ENCODE peak calls at places on chromosome 20, in seven cellular contexts. One of them, this sample, is unnamed.

GRCh38 chr20:38426006-38426405 is 9.1 kb downstream of the SNHG17 start:
- DNase-seq in H9: no peak
- DNase-seq in neuronal stem cell: no peak
- DNase-seq in mesenchymal stem cell: peak
- DNase-seq in trophoblast cell: no peak
- DNase-seq in mesendoderm: no peak
- DNase-seq in H1: no peak
- DNase-seq in this sample: peak

GRCh38 chr20:34516038-34516873 is at the start of gene DYNLRB1:
- DNase-seq in mesendoderm: peak
- DNase-seq in mesenchymal stem cell: peak
- DNase-seq in trophoblast cell: peak
- DNase-seq in neuronal stem cell: peak
- DNase-seq in H9: peak
- DNase-seq in H1: peak
- DNase-seq in this sample: peak

GRCh38 chr20:11120451-11120850 is 446.7 kb upstream of the JAG1 start:
- DNase-seq in mesendoderm: no peak
- DNase-seq in mesenchymal stem cell: no peak
- DNase-seq in H1: no peak
- DNase-seq in neuronal stem cell: no peak
- DNase-seq in H9: no peak
- DNase-seq in trophoblast cell: no peak
- DNase-seq in this sample: no peak

GRCh38 chr20:50689864-50690263 is 1.5 kb downstream of the RIPOR3 start:
- DNase-seq in trophoblast cell: no peak
- DNase-seq in mesendoderm: no peak
- DNase-seq in H1: no peak
- DNase-seq in neuronal stem cell: no peak
- DNase-seq in mesenchymal stem cell: no peak
- DNase-seq in H9: no peak
- DNase-seq in this sample: no peak

GRCh38 chr20:14219801-14220461 is 117.5 kb downstream of the FLRT3 start:
- DNase-seq in mesenchymal stem cell: no peak
- DNase-seq in H1: no peak
- DNase-seq in mesendoderm: peak
- DNase-seq in trophoblast cell: no peak
- DNase-seq in H9: peak
- DNase-seq in neuronal stem cell: no peak
- DNase-seq in this sample: no peak

GRCh38 chr20:14064921-14065320 is 69.6 kb downstream of the MACROD2 start:
- DNase-seq in mesendoderm: no peak
- DNase-seq in trophoblast cell: no peak
- DNase-seq in neuronal stem cell: no peak
- DNase-seq in H1: no peak
- DNase-seq in mesenchymal stem cell: no peak
- DNase-seq in H9: no peak
- DNase-seq in this sample: no peak

GRCh38 chr20:37102571-37102970 is 6.8 kb upstream of the RBL1 start:
- DNase-seq in H1: no peak
- DNase-seq in neuronal stem cell: no peak
- DNase-seq in mesenchymal stem cell: no peak
- DNase-seq in trophoblast cell: no peak
- DNase-seq in H9: no peak
- DNase-seq in mesendoderm: no peak
- DNase-seq in this sample: no peak

GRCh38 chr20:43925215-43925614 is 10.6 kb downstream of the TOX2 start:
- DNase-seq in mesendoderm: no peak
- DNase-seq in H1: no peak
- DNase-seq in mesenchymal stem cell: no peak
- DNase-seq in trophoblast cell: no peak
- DNase-seq in H9: no peak
- DNase-seq in neuronal stem cell: no peak
- DNase-seq in this sample: no peak

GRCh38 chr20:35845561-35845960 is 73.7 kb downstream of the PHF20 start:
- DNase-seq in neuronal stem cell: no peak
- DNase-seq in mesendoderm: no peak
- DNase-seq in trophoblast cell: peak
- DNase-seq in H9: no peak
- DNase-seq in H1: no peak
- DNase-seq in mesenchymal stem cell: no peak
- DNase-seq in this sample: peak

GRCh38 chr20:49501917-49502316 is 19.4 kb upstream of the KCNB1 start:
- DNase-seq in mesendoderm: peak
- DNase-seq in mesenchymal stem cell: peak
- DNase-seq in H1: no peak
- DNase-seq in neuronal stem cell: no peak
- DNase-seq in H9: no peak
- DNase-seq in trophoblast cell: peak
- DNase-seq in this sample: peak

GRCh38 chr20:49597825-49598395 is 30.0 kb upstream of the PTGIS start:
- DNase-seq in H1: no peak
- DNase-seq in mesenchymal stem cell: no peak
- DNase-seq in trophoblast cell: peak
- DNase-seq in mesendoderm: no peak
- DNase-seq in neuronal stem cell: no peak
- DNase-seq in H9: no peak
- DNase-seq in this sample: no peak

GRCh38 chr20:19750207-19750606 is 7.9 kb upstream of the RIN2 start:
- DNase-seq in mesenchymal stem cell: no peak
- DNase-seq in neuronal stem cell: no peak
- DNase-seq in H1: no peak
- DNase-seq in H9: no peak
- DNase-seq in mesendoderm: no peak
- DNase-seq in trophoblast cell: no peak
- DNase-seq in this sample: no peak

GRCh38 chr20:22663528-22664025 is 79.2 kb upstream of the FOXA2 start:
- DNase-seq in H1: peak
- DNase-seq in H9: peak
- DNase-seq in mesenchymal stem cell: no peak
- DNase-seq in trophoblast cell: no peak
- DNase-seq in mesendoderm: peak
- DNase-seq in neuronal stem cell: no peak
- DNase-seq in this sample: no peak

GRCh38 chr20:2700913-2701620 is 8.5 kb downstream of the EBF4 start:
- DNase-seq in trophoblast cell: no peak
- DNase-seq in mesendoderm: no peak
- DNase-seq in mesenchymal stem cell: no peak
- DNase-seq in H9: no peak
- DNase-seq in neuronal stem cell: no peak
- DNase-seq in H1: peak
- DNase-seq in this sample: no peak

GRCh38 chr20:51594999-51595532 is 52.5 kb upstream of the NFATC2 start:
- DNase-seq in mesendoderm: peak
- DNase-seq in H9: peak
- DNase-seq in mesenchymal stem cell: peak
- DNase-seq in neuronal stem cell: peak
- DNase-seq in H1: peak
- DNase-seq in trophoblast cell: peak
- DNase-seq in this sample: peak

GRCh38 chr20:57596998-57597939 is 23.0 kb downstream of the ZBP1 start:
- DNase-seq in mesendoderm: peak
- DNase-seq in H9: peak
- DNase-seq in neuronal stem cell: peak
- DNase-seq in mesenchymal stem cell: peak
- DNase-seq in H1: peak
- DNase-seq in trophoblast cell: peak
- DNase-seq in this sample: peak

GRCh38 chr20:10924628-10925266 is 250.9 kb upstream of the JAG1 start:
- DNase-seq in H1: no peak
- DNase-seq in trophoblast cell: peak
- DNase-seq in H9: no peak
- DNase-seq in neuronal stem cell: no peak
- DNase-seq in mesendoderm: no peak
- DNase-seq in mesenchymal stem cell: peak
- DNase-seq in this sample: peak

GRCh38 chr20:19524691-19525090 is 233.4 kb upstream of the RIN2 start:
- DNase-seq in H1: no peak
- DNase-seq in mesendoderm: no peak
- DNase-seq in trophoblast cell: no peak
- DNase-seq in mesenchymal stem cell: no peak
- DNase-seq in H9: no peak
- DNase-seq in neuronal stem cell: no peak
- DNase-seq in this sample: no peak

GRCh38 chr20:2612073-2612472 is 40.4 kb upstream of the NOP56 start:
- DNase-seq in neuronal stem cell: no peak
- DNase-seq in H9: no peak
- DNase-seq in trophoblast cell: no peak
- DNase-seq in mesendoderm: no peak
- DNase-seq in mesenchymal stem cell: no peak
- DNase-seq in H1: no peak
- DNase-seq in this sample: no peak

GRCh38 chr20:53581444-53582311 is 12.0 kb downstream of the ZNF217 start:
- DNase-seq in trophoblast cell: no peak
- DNase-seq in mesenchymal stem cell: no peak
- DNase-seq in H1: no peak
- DNase-seq in neuronal stem cell: no peak
- DNase-seq in mesendoderm: no peak
- DNase-seq in H9: no peak
- DNase-seq in this sample: no peak

GRCh38 chr20:14785065-14785743 is 447.8 kb upstream of the FLRT3 start:
- DNase-seq in H9: no peak
- DNase-seq in mesenchymal stem cell: no peak
- DNase-seq in trophoblast cell: no peak
- DNase-seq in neuronal stem cell: no peak
- DNase-seq in mesendoderm: no peak
- DNase-seq in H1: no peak
- DNase-seq in this sample: no peak

GRCh38 chr20:54665812-54666211 is 190.4 kb downstream of the DOK5 start:
- DNase-seq in H9: no peak
- DNase-seq in trophoblast cell: no peak
- DNase-seq in mesenchymal stem cell: no peak
- DNase-seq in H1: no peak
- DNase-seq in neuronal stem cell: no peak
- DNase-seq in mesendoderm: no peak
- DNase-seq in this sample: no peak

GRCh38 chr20:48897298-48898044 is 24.0 kb upstream of the ARFGEF2 start:
- DNase-seq in mesenchymal stem cell: peak
- DNase-seq in H9: no peak
- DNase-seq in mesendoderm: no peak
- DNase-seq in H1: no peak
- DNase-seq in trophoblast cell: peak
- DNase-seq in neuronal stem cell: no peak
- DNase-seq in this sample: peak

GRCh38 chr20:56957737-56958553 is 308.5 kb downstream of the BMP7 start:
- DNase-seq in neuronal stem cell: peak
- DNase-seq in trophoblast cell: no peak
- DNase-seq in mesenchymal stem cell: peak
- DNase-seq in mesendoderm: peak
- DNase-seq in H9: no peak
- DNase-seq in H1: no peak
- DNase-seq in this sample: no peak

GRCh38 chr20:35742741-35743523 is 872 bp upstream of the RBM39 start:
- DNase-seq in H1: no peak
- DNase-seq in mesendoderm: peak
- DNase-seq in H9: no peak
- DNase-seq in trophoblast cell: no peak
- DNase-seq in mesenchymal stem cell: peak
- DNase-seq in neuronal stem cell: no peak
- DNase-seq in this sample: no peak

GRCh38 chr20:34535301-34535840 is 19.1 kb downstream of the DYNLRB1 start:
- DNase-seq in trophoblast cell: no peak
- DNase-seq in mesenchymal stem cell: no peak
- DNase-seq in H9: no peak
- DNase-seq in H1: no peak
- DNase-seq in mesendoderm: no peak
- DNase-seq in neuronal stem cell: no peak
- DNase-seq in this sample: no peak

GRCh38 chr20:57589728-57590484 is 29.0 kb downstream of the PCK1 start:
- DNase-seq in H9: no peak
- DNase-seq in H1: no peak
- DNase-seq in trophoblast cell: no peak
- DNase-seq in neuronal stem cell: no peak
- DNase-seq in mesenchymal stem cell: no peak
- DNase-seq in mesendoderm: no peak
- DNase-seq in this sample: no peak

DNA sequence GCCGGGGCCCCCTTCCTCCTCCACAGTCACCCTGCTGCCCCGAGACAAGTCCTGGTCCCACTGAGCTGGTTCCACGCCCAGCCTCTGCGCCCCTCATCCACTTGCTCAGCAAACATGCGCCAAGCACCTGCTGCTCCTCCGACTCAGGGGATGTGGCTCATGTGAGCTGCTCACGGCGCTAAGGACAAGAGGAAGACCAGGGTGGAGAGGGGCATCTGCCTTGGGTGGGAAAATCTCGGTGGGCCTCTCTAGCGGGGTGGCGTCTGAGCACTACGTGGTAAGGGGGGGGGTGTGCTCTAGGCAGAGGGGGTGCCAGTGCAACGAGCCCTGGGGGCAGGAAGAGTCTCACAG is 4.5 kb downstream of the LAMA5 start:
- DNase-seq in H9: peak
- DNase-seq in neuronal stem cell: no peak
- DNase-seq in mesendoderm: no peak
- DNase-seq in mesenchymal stem cell: no peak
- DNase-seq in trophoblast cell: no peak
- DNase-seq in H1: no peak
- DNase-seq in this sample: no peak
- H2BK120ac ChIP-seq in H9: no peak
- H2BK120ac ChIP-seq in neuronal stem cell: no peak
- H2BK120ac ChIP-seq in mesendoderm: no peak
- H2BK120ac ChIP-seq in mesenchymal stem cell: no peak
- H2BK120ac ChIP-seq in trophoblast cell: peak
- H2BK120ac ChIP-seq in H1: peak
- H2BK120ac ChIP-seq in this sample: no peak

GRCh38 chr20:18132663-18133062 is 5.0 kb upstream of the KAT14 start:
- DNase-seq in trophoblast cell: no peak
- DNase-seq in mesenchymal stem cell: no peak
- DNase-seq in H1: no peak
- DNase-seq in neuronal stem cell: no peak
- DNase-seq in H9: no peak
- DNase-seq in mesendoderm: no peak
- DNase-seq in this sample: no peak
- H2BK120ac ChIP-seq in trophoblast cell: no peak
- H2BK120ac ChIP-seq in mesenchymal stem cell: no peak
- H2BK120ac ChIP-seq in H1: no peak
- H2BK120ac ChIP-seq in neuronal stem cell: no peak
- H2BK120ac ChIP-seq in H9: no peak
- H2BK120ac ChIP-seq in mesendoderm: no peak
- H2BK120ac ChIP-seq in this sample: no peak

GRCh38 chr20:1302578-1303541 is 26.1 kb downstream of the SDCBP2 start:
- DNase-seq in H1: no peak
- DNase-seq in trophoblast cell: peak
- DNase-seq in neuronal stem cell: no peak
- DNase-seq in mesendoderm: no peak
- DNase-seq in H9: no peak
- DNase-seq in mesenchymal stem cell: no peak
- DNase-seq in this sample: no peak
- H2BK120ac ChIP-seq in H1: no peak
- H2BK120ac ChIP-seq in trophoblast cell: no peak
- H2BK120ac ChIP-seq in neuronal stem cell: no peak
- H2BK120ac ChIP-seq in mesendoderm: no peak
- H2BK120ac ChIP-seq in H9: no peak
- H2BK120ac ChIP-seq in mesenchymal stem cell: no peak
- H2BK120ac ChIP-seq in this sample: no peak

DNA sequence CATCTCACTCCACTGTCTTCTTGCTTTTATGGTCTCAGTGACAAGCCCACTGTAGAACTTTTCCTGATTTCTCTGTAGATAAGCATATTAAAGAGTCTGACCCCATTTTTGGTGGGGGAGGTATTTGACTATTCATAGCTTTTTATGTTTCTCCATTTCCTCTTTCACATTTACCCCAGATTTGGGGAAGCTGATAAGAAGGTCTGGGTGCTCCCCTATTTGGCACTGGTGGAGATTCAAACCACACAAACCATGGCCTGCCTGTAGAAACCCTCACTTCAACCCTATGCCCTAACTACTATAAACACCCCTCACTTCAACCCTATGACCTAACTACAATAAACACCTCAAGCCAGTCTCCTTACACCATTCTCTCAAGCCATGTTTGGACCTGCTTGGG is 196.2 kb upstream of the SYNDIG1 start:
- DNase-seq in mesenchymal stem cell: no peak
- DNase-seq in mesendoderm: no peak
- DNase-seq in neuronal stem cell: no peak
- DNase-seq in H1: no peak
- DNase-seq in H9: no peak
- DNase-seq in trophoblast cell: no peak
- DNase-seq in this sample: no peak
- H2BK120ac ChIP-seq in mesenchymal stem cell: no peak
- H2BK120ac ChIP-seq in mesendoderm: no peak
- H2BK120ac ChIP-seq in neuronal stem cell: no peak
- H2BK120ac ChIP-seq in H1: no peak
- H2BK120ac ChIP-seq in H9: no peak
- H2BK120ac ChIP-seq in trophoblast cell: no peak
- H2BK120ac ChIP-seq in this sample: no peak

This sample was measured in IMR-90.